ENCODE peak calls at places on chromosome X, in seven cellular contexts. P is ovary; E is GM06990; H is ACHN; G is KBM-7; Q is GM13976; U is stimulated activated CD4-positive, alpha-beta T cell treated with anti-CD3 and anti-CD28 coated beads, Interleukin-1b, Interleukin-23, amount 100 ng/mL, for 24 hours. N is an unnamed sample.
A peak's percentile ranks its signal among the peaks of the same experiment; 100 is the strongest.

GRCh38 chrX:1546601-1547275 is 9.8 kb upstream of the P2RY8 start:
- DNase-seq in H (no peak), P (no peak), Q (no peak), E (no peak), U (no peak), G (peak; percentile 53), N (no peak)

GRCh38 chrX:19544693-19545305 is 29.5 kb upstream of the MAP3K15 start:
- DNase-seq in U (no peak), Q (peak; percentile 69), E (no peak), G (peak; percentile 79), H (peak; percentile 39), P (no peak), N (peak; percentile 31)

GRCh38 chrX:153875391-153876111 is 10.4 kb downstream of the L1CAM start:
- DNase-seq in G (peak; percentile 86), P (peak; percentile 77), E (peak; percentile 41), Q (peak; percentile 84), H (peak; percentile 10), U (peak; percentile 23), N (peak; percentile 72)

GRCh38 chrX:18210470-18210869 is 10.2 kb downstream of the BEND2 start:
- DNase-seq in Q (no peak), P (no peak), E (no peak), U (no peak), G (peak; percentile 11), H (peak; percentile 0), N (no peak)

GRCh38 chrX:81779701-81780100 is 577.8 kb downstream of the SH3BGRL start:
- DNase-seq in H (no peak), G (no peak), Q (no peak), U (no peak), E (no peak), P (no peak), N (no peak)

GRCh38 chrX:18887177-18887820 is 96.6 kb downstream of the PHKA2 start:
- DNase-seq in H (no peak), U (no peak), E (no peak), Q (no peak), G (no peak), P (peak; percentile 34), N (peak; percentile 57)

GRCh38 chrX:68728186-68728585 is 80.7 kb downstream of the STARD8 start:
- DNase-seq in Q (no peak), H (no peak), P (no peak), U (no peak), G (no peak), E (no peak), N (no peak)

GRCh38 chrX:110201799-110202198 is 116.1 kb downstream of the AMMECR1 start:
- DNase-seq in E (no peak), Q (no peak), G (no peak), H (no peak), U (no peak), P (no peak), N (no peak)

GRCh38 chrX:118346258-118347094 is 570 bp downstream of the WDR44 start:
- DNase-seq in H (peak; percentile 22), E (peak; percentile 68), Q (peak; percentile 32), G (no peak), U (peak; percentile 30), P (no peak), N (no peak)

GRCh38 chrX:26952213-26952612 is 510.9 kb downstream of the PPP4R3C start:
- DNase-seq in G (no peak), P (no peak), Q (no peak), U (no peak), E (no peak), H (no peak), N (no peak)

GRCh38 chrX:12610079-12610478 is 181.1 kb upstream of the PRPS2 start:
- DNase-seq in E (no peak), P (no peak), H (peak; percentile 0), Q (no peak), U (no peak), G (peak; percentile 16), N (no peak)

GRCh38 chrX:153693216-153694086 is 5.7 kb downstream of the SLC6A8 start:
- DNase-seq in E (no peak), P (no peak), H (no peak), U (no peak), Q (no peak), G (no peak), N (peak; percentile 56)

GRCh38 chrX:107551546-107551945 is 76.8 kb upstream of the PRPS1 start:
- DNase-seq in U (no peak), G (no peak), H (no peak), Q (no peak), E (no peak), P (no peak), N (no peak)

GRCh38 chrX:97882306-97882705 is 998.6 kb downstream of the RPA4 start:
- DNase-seq in H (no peak), G (no peak), Q (no peak), P (no peak), E (no peak), U (no peak), N (no peak)

GRCh38 chrX:57680160-57680559 is at the start of gene NLRP2B:
- DNase-seq in U (no peak), Q (no peak), P (no peak), H (no peak), E (no peak), G (no peak), N (no peak)

GRCh38 chrX:151538190-151539122 is 25.0 kb upstream of the PASD1 start:
- DNase-seq in P (no peak), G (no peak), H (no peak), Q (no peak), E (no peak), U (no peak), N (no peak)